ENCODE peak calls at places on chromosome 21, in seven cellular contexts. E is psoas muscle; R is CD8-positive, alpha-beta T cell; Y is stomach; Z is Caco-2; A is BE2C; V is astrocyte. H is an unnamed sample. For H3K4me1 and H3K9me3, the result is how much of the 10 kb centered on the place peaks cover.

GRCh38 chr21:31554511-31555022 is 104.9 kb upstream of the SOD1 start:
- DNase-seq in A (no peak), Z (no peak), R (no peak), V (peak), E (no peak), Y (no peak), H (peak)

GRCh38 chr21:35896060-35896459 is 164.3 kb downstream of the SETD4 start:
- DNase-seq in Y (no peak), V (no peak), R (no peak), Z (no peak), A (no peak), E (no peak), H (no peak)

GRCh38 chr21:46065215-46065992 is 32.5 kb upstream of the COL6A2 start:
- DNase-seq in R (no peak), E (peak), A (no peak), Y (no peak), Z (no peak), V (peak), H (peak)

GRCh38 chr21:46054031-46054430 is 43.9 kb upstream of the COL6A2 start:
- DNase-seq in Z (no peak), Y (no peak), R (no peak), A (no peak), E (no peak), V (no peak), H (no peak)

GRCh38 chr21:27380303-27380702 is 413.4 kb upstream of the ADAMTS5 start:
- DNase-seq in Y (no peak), V (no peak), R (no peak), A (no peak), E (no peak), Z (no peak), H (no peak)

GRCh38 chr21:35179990-35180557 is 131.0 kb upstream of the RUNX1 start:
- DNase-seq in Z (no peak), R (no peak), V (peak), Y (no peak), A (no peak), E (no peak), H (peak)

GRCh38 chr21:24045373-24045772 is 1561.9 kb downstream of the MRPL39 start:
- DNase-seq in V (no peak), A (no peak), R (no peak), Z (no peak), E (no peak), Y (no peak), H (no peak)

GRCh38 chr21:45161039-45161945 is 86.9 kb downstream of the ADARB1 start:
- DNase-seq in Y (no peak), V (no peak), R (no peak), E (no peak), Z (no peak), A (no peak), H (no peak)

GRCh38 chr21:45308211-45309068 is 20.7 kb upstream of the POFUT2 start:
- DNase-seq in Y (no peak), R (no peak), Z (no peak), V (peak), E (peak), A (peak), H (peak)

GRCh38 chr21:26952274-26953066 is 14.4 kb downstream of the ADAMTS5 start:
- DNase-seq in V (no peak), A (no peak), Y (no peak), E (no peak), R (no peak), Z (no peak), H (no peak)

GRCh38 chr21:45574081-45574501 is 31.9 kb upstream of the SLC19A1 start:
- DNase-seq in A (no peak), V (no peak), E (no peak), Z (no peak), Y (no peak), R (no peak), H (no peak)

GRCh38 chr21:44971672-44971995 is 31.8 kb downstream of the SLX9 start:
- DNase-seq in V (no peak), Y (no peak), R (no peak), Z (no peak), E (no peak), A (no peak), H (no peak)

GRCh38 chr21:17359781-17360180 is 153.1 kb upstream of the CXADR start:
- DNase-seq in Z (no peak), A (peak), R (no peak), V (no peak), E (no peak), Y (no peak), H (no peak)

GRCh38 chr21:24436236-24436635 is 1171.0 kb downstream of the MRPL39 start:
- DNase-seq in V (no peak), Y (no peak), A (no peak), Z (no peak), R (no peak), E (no peak), H (no peak)

GRCh38 chr21:31111093-31111492 is 72.8 kb upstream of the KRTAP19-8 start:
- DNase-seq in Z (no peak), A (no peak), R (no peak), Y (no peak), V (no peak), E (no peak), H (no peak)

GRCh38 chr21:32257952-32258785 is 20.7 kb downstream of the MIS18A start:
- DNase-seq in R (no peak), E (peak), V (peak), Z (peak), Y (peak), A (peak), H (peak)

GRCh38 chr21:43950481-43950880 is 61.6 kb upstream of the TRAPPC10 start:
- DNase-seq in V (no peak), A (no peak), Z (no peak), R (no peak), Y (no peak), E (peak), H (no peak)

GRCh38 chr21:35227774-35228173 is 178.7 kb upstream of the RUNX1 start:
- DNase-seq in A (no peak), Z (no peak), Y (no peak), V (no peak), E (peak), R (no peak), H (no peak)

GRCh38 chr21:35940074-35940927 is 120.0 kb downstream of the SETD4 start:
- DNase-seq in V (peak), Y (peak), R (no peak), A (no peak), Z (peak), E (peak), H (peak)

GRCh38 chr21:45556645-45557601 is 14.7 kb upstream of the SLC19A1 start:
- DNase-seq in R (no peak), A (no peak), V (no peak), Y (no peak), Z (no peak), E (no peak), H (no peak)

GRCh38 chr21:44521301-44521927 is 18.6 kb downstream of the KRTAP10-1 start:
- DNase-seq in Z (no peak), V (no peak), Y (no peak), R (no peak), E (no peak), A (peak), H (no peak)

GRCh38 chr21:31366825-31367224 is 22.8 kb upstream of the TIAM1 start:
- DNase-seq in R (no peak), E (no peak), Y (peak), V (peak), Z (no peak), A (no peak), H (peak)

GRCh38 chr21:34912022-34912933 is 136.8 kb downstream of the RUNX1 start:
- DNase-seq in R (no peak), A (no peak), Z (no peak), E (no peak), V (no peak), Y (no peak), H (peak)

GRCh38 chr21:46424062-46424591 is 34.6 kb upstream of the DIP2A start:
- DNase-seq in Y (no peak), Z (no peak), E (no peak), V (no peak), A (no peak), R (no peak), H (no peak)

GRCh38 chr21:31161157-31161556 is 122.9 kb upstream of the KRTAP19-8 start:
- DNase-seq in R (no peak), E (no peak), Z (no peak), Y (no peak), A (peak), V (peak), H (peak)

GRCh38 chr21:17858764-17859163 is 39.6 kb upstream of the C21orf91 start:
- DNase-seq in Y (no peak), E (no peak), A (no peak), V (no peak), Z (no peak), R (no peak), H (no peak)

GRCh38 chr21:17491716-17492414 is 21.0 kb upstream of the CXADR start:
- DNase-seq in V (peak), A (no peak), Z (no peak), Y (no peak), E (no peak), R (no peak), H (peak)

GRCh38 chr21:35106246-35106835 is 57.2 kb upstream of the RUNX1 start:
- DNase-seq in Z (no peak), V (no peak), R (no peak), A (no peak), E (no peak), Y (no peak), H (no peak)

GRCh38 chr21:37449302-37449937 is 82.8 kb downstream of the DYRK1A start:
- DNase-seq in R (no peak), E (no peak), Y (no peak), Z (no peak), V (no peak), A (no peak), H (no peak)
- H3K4me1 ChIP-seq in R (under half), E (half or more), Y (under half), Z (under half), V (under half), A (under half), H (half or more)

DNA sequence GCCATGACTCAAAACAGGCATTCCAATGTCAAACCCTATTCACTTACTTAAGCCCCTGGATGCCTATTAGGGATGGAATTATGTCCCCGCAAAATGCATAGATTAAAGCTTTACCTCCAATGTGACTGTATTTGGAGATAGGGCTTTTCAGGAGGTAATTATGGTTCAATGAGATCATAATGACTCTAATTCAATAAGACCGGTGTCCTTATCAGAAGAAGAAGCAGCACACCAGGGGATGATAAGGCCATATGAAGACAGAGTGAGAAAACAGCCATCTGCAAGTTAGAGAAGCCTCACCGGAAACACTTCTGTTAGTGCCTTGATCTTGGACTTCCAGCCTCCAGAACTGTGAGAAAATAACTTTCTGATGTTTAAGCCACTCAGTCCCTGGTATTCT is 1131.8 kb upstream of the TMPRSS15 start:
- DNase-seq in Z (no peak), E (no peak), A (peak), V (no peak), Y (no peak), R (no peak), H (no peak)
- H3K9me3 ChIP-seq in Z (under half), E (under half), A (under half), V (under half), Y (under half), R (under half), H (under half)

DNA sequence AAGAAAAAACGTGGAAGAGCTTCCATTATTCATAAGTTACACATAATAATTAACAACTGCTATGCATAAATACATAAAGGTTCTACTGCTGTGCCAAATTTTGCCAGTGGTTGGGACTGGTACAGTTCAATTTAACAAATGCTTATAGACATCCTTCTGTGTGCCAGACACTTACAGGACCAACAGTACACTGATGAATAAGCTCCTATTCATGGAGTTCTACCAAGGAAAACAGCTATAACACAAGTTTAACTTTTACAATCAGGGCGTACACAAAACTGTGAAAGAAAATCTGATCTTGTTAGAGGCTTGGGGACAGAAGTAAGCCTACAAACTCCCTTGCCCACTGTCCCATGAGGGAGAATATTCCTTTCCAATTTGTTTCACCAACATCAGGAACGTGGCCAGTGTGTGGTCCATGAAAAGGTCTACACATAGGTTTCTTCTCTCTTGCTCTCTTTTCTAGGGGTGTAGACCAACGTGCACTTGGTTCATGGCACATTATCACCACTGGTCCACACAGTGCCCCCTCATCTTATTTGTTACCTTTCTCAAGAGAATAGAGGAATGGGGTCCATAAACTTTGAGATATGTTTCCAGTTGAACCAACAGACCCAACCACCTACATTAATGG is 10.1 kb downstream of the NRIP1 start:
- DNase-seq in V (no peak), R (no peak), E (no peak), Z (no peak), A (no peak), Y (no peak), H (no peak)
- H3K4me1 ChIP-seq in V (under half), R (half or more), E (half or more), Z (under half), A (under half), Y (half or more), H (half or more)

DNA sequence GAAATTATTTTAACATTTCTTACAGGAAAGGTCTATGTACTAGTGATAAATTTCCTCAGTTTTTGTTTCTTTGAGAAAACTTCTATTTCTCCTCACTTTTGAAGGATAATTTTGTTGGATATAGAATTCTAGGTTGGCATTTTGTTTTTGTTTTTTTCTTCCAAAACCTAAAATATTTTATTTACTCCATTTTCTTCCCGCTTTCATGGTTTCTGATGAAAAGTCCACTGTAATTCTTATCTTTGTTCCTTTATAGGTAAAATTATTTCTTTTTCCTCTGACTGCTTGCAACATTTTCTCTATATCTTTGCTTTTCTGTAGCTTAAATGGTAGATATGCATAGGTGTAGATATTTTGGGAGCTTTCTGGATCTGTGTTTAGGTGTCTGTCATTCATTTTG is 153.9 kb upstream of the DSCAM start:
- DNase-seq in Z (no peak), E (no peak), A (no peak), V (no peak), R (no peak), Y (no peak), H (no peak)
- H3K9me3 ChIP-seq in Z (under half), E (under half), A (under half), V (under half), R (under half), Y (under half), H (under half)

GRCh38 chr21:33369586-33369985 is 33.6 kb upstream of the IFNGR2 start:
- DNase-seq in R (no peak), Z (no peak), Y (no peak), E (no peak), A (no peak), V (no peak), H (no peak)
- H3K4me1 ChIP-seq in R (under half), Z (under half), Y (under half), E (under half), A (under half), V (under half), H (under half)

DNA sequence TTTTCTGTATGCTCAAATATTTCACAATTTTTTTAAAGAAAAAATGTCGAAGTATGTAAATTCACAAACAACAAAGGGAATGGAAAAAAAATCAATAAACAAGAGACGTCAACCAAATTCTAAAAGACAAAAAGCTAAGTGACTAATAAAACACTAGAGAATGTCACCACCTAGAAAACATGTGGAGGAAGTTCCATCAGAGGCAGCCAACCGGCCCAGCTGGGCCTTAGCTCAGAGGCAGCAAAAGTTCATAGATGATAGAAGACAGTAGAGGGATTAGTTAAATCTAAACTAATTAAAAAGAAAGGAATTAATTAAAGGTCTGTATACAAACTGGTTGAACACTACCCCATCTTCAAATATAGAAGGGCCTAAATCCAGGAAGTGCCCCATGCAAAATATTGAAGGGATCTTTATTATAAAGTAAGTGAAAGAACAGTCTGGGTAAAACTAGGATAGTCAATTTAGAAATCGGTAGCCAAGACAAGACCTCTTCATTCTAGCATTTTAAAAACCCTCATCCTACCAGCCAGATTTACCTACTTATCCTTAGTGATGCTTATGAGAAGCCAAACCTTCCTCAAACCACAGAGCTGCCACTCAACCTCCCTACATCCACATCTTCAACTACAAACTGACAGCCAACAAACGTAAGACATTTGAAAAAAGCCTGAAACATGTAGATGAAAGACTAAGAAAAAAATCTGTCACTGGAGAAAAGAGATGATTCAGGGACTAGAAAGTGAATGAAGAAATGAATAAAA is 23.7 kb downstream of the MRPL39 start:
- DNase-seq in Z (no peak), R (no peak), E (no peak), A (no peak), V (no peak), Y (no peak), H (no peak)
- H3K9me3 ChIP-seq in Z (under half), R (under half), E (under half), A (under half), V (under half), Y (under half), H (under half)

DNA sequence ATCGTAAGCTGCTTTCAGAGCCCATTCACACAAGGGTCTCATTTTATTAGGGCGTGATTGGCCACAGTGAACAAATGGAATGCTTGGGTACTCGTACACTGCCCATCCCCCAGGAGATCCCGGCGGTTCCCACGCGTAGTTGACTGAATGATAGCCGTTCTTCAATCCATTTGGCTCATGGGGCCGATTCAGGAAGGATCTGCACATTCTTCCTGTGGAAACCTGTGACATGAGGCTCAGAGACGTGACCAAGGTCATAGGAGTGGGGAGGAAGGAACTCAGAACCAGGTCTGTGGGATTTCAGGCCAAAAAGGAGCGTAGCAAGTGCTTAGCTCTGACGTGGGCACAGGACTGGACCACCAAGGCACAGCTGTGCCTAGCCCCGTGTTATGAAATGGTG is 11.7 kb downstream of the ABCG1 start:
- DNase-seq in E (no peak), V (no peak), Z (no peak), Y (no peak), R (no peak), A (no peak), H (no peak)
- H3K4me1 ChIP-seq in E (half or more), V (under half), Z (under half), Y (half or more), R (half or more), A (under half), H (under half)

GRCh38 chr21:15774590-15774989 is 44.8 kb downstream of the USP25 start:
- DNase-seq in E (no peak), A (no peak), Z (no peak), R (no peak), Y (no peak), V (peak), H (peak)
- H3K9me3 ChIP-seq in E (under half), A (under half), Z (under half), R (under half), Y (under half), V (under half), H (under half)

GRCh38 chr21:39911286-39911685 is 44.0 kb downstream of the PCP4 start:
- DNase-seq in Y (no peak), V (no peak), R (no peak), Z (peak), E (no peak), A (no peak), H (peak)
- H3K4me1 ChIP-seq in Y (under half), V (under half), R (under half), Z (under half), E (under half), A (under half), H (under half)

GRCh38 chr21:38817371-38818335 is 11.9 kb downstream of the ETS2 start:
- DNase-seq in A (no peak), V (peak), R (no peak), Y (no peak), Z (no peak), E (no peak), H (peak)

GRCh38 chr21:38818336-38818723 is 12.6 kb downstream of the ETS2 start:
- DNase-seq in A (no peak), E (no peak), R (no peak), Y (no peak), V (no peak), Z (no peak), H (no peak)

GRCh38 chr21:38820471-38821239 is 14.9 kb downstream of the ETS2 start:
- DNase-seq in A (no peak), E (peak), Z (no peak), V (no peak), R (no peak), Y (no peak), H (no peak)

GRCh38 chr21:38819719-38820147 is 14.0 kb downstream of the ETS2 start:
- DNase-seq in E (no peak), Y (peak), V (peak), Z (peak), R (no peak), A (no peak), H (peak)

GRCh38 chr21:38819051-38819718 is 13.5 kb downstream of the ETS2 start:
- DNase-seq in A (no peak), Y (no peak), Z (no peak), V (no peak), R (no peak), E (no peak), H (no peak)
- H3K9me3 ChIP-seq in A (under half), Y (under half), Z (under half), V (under half), R (under half), E (under half), H (under half)